ENCODE peak calls at places on chromosomes 1 and 21, in ten cellular contexts. E is brain microvascular endothelial cell, B is IMR-90, G is transverse colon, M is GM23338, Q is fibroblast of lung, K is dorsolateral prefrontal cortex, W is K562, P is PC-9, Z is heart right ventricle. U is an unnamed sample.

GRCh38 chr1:151540021-151540981 is at the start of gene TUFT1:
- DNase-seq in P (peak), G (peak), B (peak), K (peak), Q (peak), W (peak), M (peak), E (peak), Z (peak), U (peak)

GRCh38 chr1:234989479-234990327 is 138.9 kb downstream of the TOMM20 start:
- DNase-seq in M (no peak), W (no peak), P (no peak), G (no peak), Z (no peak), B (no peak), K (no peak), Q (no peak), E (no peak), U (no peak)

GRCh38 chr21:31900121-31900895 is 27.5 kb downstream of the HUNK start:
- DNase-seq in G (peak), W (no peak), B (no peak), E (no peak), Z (no peak), P (no peak), M (no peak), K (no peak), Q (no peak), U (no peak)

GRCh38 chr1:77796695-77797405 is 17.4 kb downstream of the MIGA1 start:
- DNase-seq in G (no peak), Q (no peak), Z (no peak), P (no peak), K (peak), B (no peak), M (no peak), E (no peak), W (peak), U (no peak)

GRCh38 chr1:224052767-224053166 is 61.1 kb upstream of the FBXO28 start:
- DNase-seq in Q (peak), B (peak), K (no peak), E (peak), G (no peak), W (no peak), Z (no peak), P (no peak), M (no peak), U (peak)

GRCh38 chr1:11982010-11982392 is 1.8 kb downstream of the MFN2 start:
- DNase-seq in G (no peak), M (peak), W (no peak), B (peak), Z (no peak), Q (no peak), E (peak), K (no peak), P (peak), U (peak)

GRCh38 chr1:240965581-240966091 is 353.7 kb upstream of the GREM2 start:
- DNase-seq in M (no peak), Q (no peak), G (no peak), W (no peak), B (no peak), E (no peak), K (no peak), P (no peak), Z (no peak), U (no peak)

GRCh38 chr1:8031176-8031785 is 5.2 kb upstream of the ERRFI1 start:
- DNase-seq in Q (no peak), E (no peak), G (no peak), W (peak), Z (no peak), K (no peak), M (peak), B (peak), P (no peak), U (no peak)

GRCh38 chr1:119974013-119974412 is 77.7 kb upstream of the ADAM30 start:
- DNase-seq in B (no peak), W (no peak), P (no peak), G (no peak), Z (no peak), K (no peak), M (no peak), E (no peak), Q (no peak), U (peak)
- TF ChIP-seq CTCF in B (no peak), W (no peak), P (no peak), G (no peak), Z (no peak), K (no peak), M (no peak), E (no peak), Q (no peak), U (no peak)

GRCh38 chr1:192807221-192807967 is 1.4 kb upstream of the RGS2 start:
- DNase-seq in Z (no peak), B (peak), K (no peak), E (no peak), M (no peak), G (no peak), W (no peak), Q (peak), P (no peak), U (peak)
- H3K27ac ChIP-seq in Z (peak), B (peak), K (peak), E (peak), M (no peak), G (peak), W (no peak), Q (peak), P (no peak), U (no peak)

GRCh38 chr1:3379934-3380333 is 74.5 kb upstream of the ARHGEF16 start:
- DNase-seq in E (no peak), G (no peak), W (no peak), Z (no peak), P (no peak), B (no peak), M (no peak), Q (no peak), K (no peak), U (no peak)
- TF ChIP-seq CTCF in E (no peak), G (no peak), W (no peak), Z (no peak), P (no peak), B (no peak), M (no peak), Q (no peak), K (no peak), U (no peak)

DNA sequence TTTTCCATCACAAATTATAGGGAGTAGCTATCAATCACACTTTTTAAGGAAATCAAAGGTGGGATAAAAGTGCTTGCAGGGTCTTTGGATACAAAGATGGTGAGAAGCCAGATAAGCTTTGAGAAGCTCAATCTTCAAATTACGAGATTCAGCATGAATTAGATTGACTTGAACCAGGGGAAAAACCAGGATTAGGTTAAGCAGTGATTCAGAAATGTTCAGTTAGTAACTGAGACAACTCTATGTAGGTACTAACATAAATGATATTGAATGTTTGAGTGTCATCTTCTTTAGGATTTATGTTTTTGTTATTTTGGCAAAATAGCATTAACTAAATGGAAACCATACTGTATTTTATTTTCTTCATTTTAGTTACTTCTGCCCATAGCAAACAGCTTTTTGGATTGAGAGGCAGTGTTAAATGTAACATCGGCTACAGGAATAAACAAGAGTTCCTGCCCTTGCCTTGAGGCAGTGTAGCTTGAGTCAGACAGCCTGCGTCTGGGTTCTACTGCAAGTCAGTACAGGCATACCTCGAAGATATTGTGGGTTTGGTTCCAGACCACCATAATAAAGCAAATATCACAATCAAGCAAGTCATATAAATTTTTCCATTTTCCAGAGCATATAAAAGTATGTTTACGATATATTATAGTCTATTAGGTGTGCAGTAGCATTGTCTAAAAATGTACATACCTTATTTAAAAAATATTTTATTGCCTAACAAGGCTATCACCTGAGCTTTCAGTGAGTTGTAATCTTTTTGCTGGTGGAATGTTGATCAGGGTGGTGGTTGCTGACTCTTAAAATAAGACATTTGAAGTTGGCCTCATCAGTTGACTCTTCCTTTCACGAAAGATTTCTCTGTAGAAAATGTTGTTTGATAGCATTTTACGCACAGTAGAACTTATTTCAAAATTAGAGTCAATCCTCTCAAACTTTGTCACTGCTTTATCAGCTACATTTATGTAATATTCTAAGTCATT is 36.9 kb upstream of the BACH1 start:
- DNase-seq in M (no peak), G (no peak), E (no peak), K (no peak), P (no peak), Z (no peak), Q (no peak), B (no peak), W (no peak), U (peak)
- H3K27ac ChIP-seq in M (no peak), G (no peak), E (no peak), K (no peak), P (no peak), Z (no peak), Q (no peak), B (no peak), W (no peak), U (no peak)

DNA sequence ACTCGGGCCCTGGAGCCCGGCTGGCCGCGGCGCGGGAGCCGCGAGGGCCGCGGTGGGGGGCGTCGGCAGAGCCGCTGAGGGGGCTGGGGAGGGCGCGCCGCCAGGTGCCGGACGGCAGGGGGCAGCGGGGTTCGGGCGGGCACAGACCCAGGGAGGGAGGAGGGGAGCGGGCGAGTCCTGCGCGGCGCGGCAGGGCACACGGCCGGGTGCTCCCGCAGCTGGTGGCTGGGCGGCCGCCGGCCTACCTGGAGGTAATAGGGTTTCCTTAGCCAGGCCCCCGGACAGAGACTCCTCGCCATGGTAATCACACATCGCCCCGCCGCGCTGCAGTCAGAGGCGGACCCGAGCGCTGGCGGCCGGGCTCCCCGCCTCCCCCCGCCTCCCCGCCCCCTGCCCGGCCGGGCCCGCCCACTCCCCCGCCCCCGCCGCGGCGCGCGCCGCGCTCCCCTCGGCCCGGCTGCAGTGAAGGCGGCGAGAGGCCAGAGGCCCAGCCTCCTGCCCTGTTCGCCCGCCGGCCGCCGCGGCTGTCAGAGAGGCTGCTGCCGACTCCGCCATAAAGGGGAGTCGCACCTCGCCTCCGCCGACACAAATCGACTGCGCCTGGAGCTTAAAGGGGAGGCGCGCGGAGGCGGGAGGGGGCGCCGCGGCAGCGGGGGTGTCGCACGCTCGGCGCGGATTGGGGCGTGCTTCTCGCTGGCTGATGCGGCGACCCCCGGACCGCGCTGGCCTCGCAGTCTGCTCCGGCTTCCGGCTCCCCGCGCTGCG is at the start of gene DIPK1A:
- DNase-seq in E (peak), W (peak), B (peak), P (peak), M (peak), Q (peak), G (peak), Z (peak), K (peak), U (peak)
- TF ChIP-seq CTCF in E (no peak), W (no peak), B (peak), P (no peak), M (no peak), Q (no peak), G (peak), Z (peak), K (peak), U (no peak)

GRCh38 chr1:225749706-225750105 is 27.9 kb upstream of the SRP9 start:
- DNase-seq in Q (no peak), W (no peak), M (no peak), G (no peak), Z (no peak), B (no peak), K (no peak), P (no peak), E (no peak), U (no peak)
- H3K27ac ChIP-seq in Q (no peak), W (no peak), M (no peak), G (no peak), Z (no peak), B (no peak), K (no peak), P (no peak), E (no peak), U (no peak)

GRCh38 chr1:70115315-70115714 is 90.1 kb downstream of the LRRC40 start:
- DNase-seq in G (no peak), Q (no peak), M (no peak), E (no peak), K (no peak), Z (no peak), B (no peak), W (no peak), P (no peak), U (no peak)

GRCh38 chr1:70112838-70113237 is 92.5 kb downstream of the LRRC40 start:
- DNase-seq in M (peak), B (no peak), G (no peak), W (peak), Q (no peak), P (no peak), Z (no peak), K (no peak), E (no peak), U (no peak)
- TF ChIP-seq CTCF in M (peak), B (no peak), G (no peak), W (peak), Q (no peak), P (peak), Z (no peak), K (no peak), E (peak), U (no peak)

U was measured in RWPE1.